ENCODE peak calls at places on chromosomes 4 and X, in five cellular contexts. X, V, H, N and K are unnamed samples.

GRCh38 chr4:7186516-7187296 is 5.6 kb upstream of the SORCS2 start:
- DNase-seq in X (no peak), V (no peak), H (no peak), N (no peak), K (peak)

GRCh38 chr4:54063737-54064316 is 578 bp downstream of the CHIC2 start:
- DNase-seq in X (peak), V (no peak), H (no peak), N (peak), K (peak)

GRCh38 chr4:112938461-112939058 is 110.9 kb upstream of the ANK2 start:
- DNase-seq in X (peak), V (peak), H (no peak), N (peak), K (no peak)

GRCh38 chr4:74754218-74754617 is 40.1 kb downstream of the BTC start:
- DNase-seq in X (no peak), V (no peak), H (no peak), N (no peak), K (no peak)

GRCh38 chr4:75940692-75941253 is at the start of gene NAAA:
- DNase-seq in X (peak), V (peak), H (peak), N (peak), K (peak)

GRCh38 chrX:68571292-68572256 is 72.7 kb downstream of the YIPF6 start:
- DNase-seq in X (no peak), V (peak), H (no peak), N (peak), K (no peak)

GRCh38 chr4:40446785-40447184 is 111.7 kb downstream of the CHRNA9 start:
- DNase-seq in X (no peak), V (peak), H (no peak), N (no peak), K (no peak)

GRCh38 chr4:154807042-154807630 is 26.1 kb downstream of the RBM46 start:
- DNase-seq in X (no peak), V (peak), H (no peak), N (peak), K (no peak)

GRCh38 chrX:76148011-76148665 is 24.7 kb upstream of the PBDC1 start:
- DNase-seq in X (no peak), V (peak), H (no peak), N (peak), K (no peak)

GRCh38 chrX:49230500-49231232 is 2.5 kb downstream of the CACNA1F start:
- DNase-seq in X (peak), V (no peak), H (no peak), N (no peak), K (peak)

GRCh38 chr4:140893939-140894338 is 137.8 kb upstream of the TBC1D9 start:
- DNase-seq in X (no peak), V (peak), H (no peak), N (no peak), K (no peak)

GRCh38 chr4:125315571-125316390 is 1.0 kb downstream of the FAT4 start:
- DNase-seq in X (peak), V (peak), H (no peak), N (peak), K (peak)

GRCh38 chrX:108304210-108304609 is 134.0 kb downstream of the COL4A6 start:
- DNase-seq in X (no peak), V (peak), H (no peak), N (peak), K (no peak)

GRCh38 chr4:87416965-87417364 is 5.4 kb upstream of the NUDT9 start:
- DNase-seq in X (no peak), V (no peak), H (no peak), N (no peak), K (no peak)

GRCh38 chrX:104270916-104271512 is 16.3 kb upstream of the ESX1 start:
- DNase-seq in X (peak), V (peak), H (no peak), N (peak), K (peak)

GRCh38 chr4:184802203-184803015 is 23.4 kb downstream of the ACSL1 start:
- DNase-seq in X (no peak), V (peak), H (no peak), N (peak), K (no peak)

GRCh38 chr4:52721968-52722814 is 29.0 kb downstream of the ERVMER34-1 start:
- DNase-seq in X (peak), V (peak), H (peak), N (peak), K (peak)

GRCh38 chrX:134172588-134173259 is 64.3 kb upstream of the CCDC160 start:
- DNase-seq in X (no peak), V (no peak), H (no peak), N (peak), K (no peak)

GRCh38 chrX:17414839-17415238 is 39.8 kb downstream of the NHS start:
- DNase-seq in X (no peak), V (no peak), H (no peak), N (no peak), K (peak)

GRCh38 chrX:2692221-2693122 is 1.4 kb downstream of the CD99 start:
- DNase-seq in X (no peak), V (peak), H (no peak), N (no peak), K (no peak)

GRCh38 chr4:152942346-152942745 is 6.2 kb downstream of the FHDC1 start:
- DNase-seq in X (no peak), V (no peak), H (no peak), N (no peak), K (no peak)

GRCh38 chr4:152945639-152946038 is 9.5 kb downstream of the FHDC1 start:
- DNase-seq in X (no peak), V (no peak), H (no peak), N (no peak), K (no peak)

GRCh38 chr4:152946460-152946859 is 10.3 kb downstream of the FHDC1 start:
- DNase-seq in X (no peak), V (no peak), H (no peak), N (peak), K (no peak)

GRCh38 chr4:152943673-152944072 is 7.5 kb downstream of the FHDC1 start:
- DNase-seq in X (no peak), V (peak), H (no peak), N (peak), K (no peak)

DNA sequence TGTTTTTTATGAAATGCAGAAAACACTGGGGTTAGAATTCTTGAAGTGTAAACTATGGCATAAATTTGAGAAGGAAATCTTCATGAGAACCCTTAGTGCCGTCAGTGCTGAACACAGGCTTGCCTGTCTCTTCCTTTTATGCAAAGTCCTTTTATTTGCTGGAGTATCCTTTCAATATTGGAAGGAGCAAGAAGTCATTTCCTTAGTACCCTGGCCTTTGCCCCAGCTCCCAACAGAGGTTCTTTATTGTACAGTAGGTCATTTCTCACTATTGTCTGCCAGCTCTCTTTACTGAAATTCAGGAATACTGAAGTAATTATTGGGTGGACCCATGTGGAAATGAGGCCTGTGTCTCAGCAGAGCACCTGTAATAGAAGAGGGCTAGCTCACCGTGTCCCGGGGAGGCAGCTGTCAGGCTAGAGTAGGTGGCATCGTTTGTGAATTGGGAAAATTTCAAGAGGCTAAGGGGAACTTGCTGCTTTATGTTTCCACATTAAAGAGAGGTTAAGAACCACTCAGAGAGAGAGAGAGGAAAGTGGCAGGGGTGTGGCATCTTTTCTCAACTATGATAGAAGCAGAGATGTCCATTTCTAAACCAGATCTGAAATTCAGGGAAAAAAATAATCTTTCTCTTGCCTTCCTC is 8.7 kb downstream of the FHDC1 start:
- DNase-seq in X (no peak), V (no peak), H (no peak), N (no peak), K (no peak)
- H3K18ac ChIP-seq in X (no peak), V (no peak), H (no peak), N (no peak), K (no peak)

GRCh38 chr4:10117424-10118354 is 1.1 kb upstream of the WDR1 start:
- DNase-seq in X (no peak), V (no peak), H (no peak), N (peak), K (no peak)
- H3K18ac ChIP-seq in X (no peak), V (peak), H (peak), N (peak), K (peak)

DNA sequence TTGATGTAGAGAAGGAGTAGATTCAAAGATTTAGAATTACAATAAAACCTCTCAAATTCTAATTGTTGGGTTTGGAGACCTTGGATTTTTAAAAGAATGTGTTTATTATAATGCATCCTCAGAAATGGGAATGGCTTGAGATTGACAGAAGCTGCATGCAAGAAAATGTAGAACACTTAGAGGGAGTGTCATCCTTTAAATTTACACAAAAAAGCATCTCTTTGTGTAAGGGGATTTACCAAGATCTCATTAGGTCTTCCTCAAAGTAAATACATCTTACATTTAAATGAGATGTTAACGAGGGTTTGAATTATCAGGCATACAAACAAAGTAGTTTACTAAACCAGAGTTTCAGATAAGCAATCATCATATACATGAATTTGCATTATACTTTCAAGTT is 615.0 kb downstream of the FAM133A start:
- DNase-seq in X (no peak), V (no peak), H (no peak), N (no peak), K (no peak)
- H3K18ac ChIP-seq in X (no peak), V (no peak), H (no peak), N (no peak), K (no peak)

GRCh38 chrX:149682956-149683947 is 28.6 kb upstream of the MAGEA11 start:
- DNase-seq in X (no peak), V (no peak), H (no peak), N (no peak), K (no peak)
- H3K18ac ChIP-seq in X (no peak), V (no peak), H (no peak), N (no peak), K (no peak)

GRCh38 chr4:147736458-147736857 is 4.6 kb downstream of the ARHGAP10 start:
- DNase-seq in X (no peak), V (peak), H (no peak), N (peak), K (no peak)

GRCh38 chr4:147735413-147736301 is 3.8 kb downstream of the ARHGAP10 start:
- DNase-seq in X (no peak), V (no peak), H (no peak), N (peak), K (no peak)

GRCh38 chr4:147739239-147739823 is 7.4 kb downstream of the ARHGAP10 start:
- DNase-seq in X (no peak), V (no peak), H (no peak), N (peak), K (no peak)

GRCh38 chr4:147740176-147740575 is 8.3 kb downstream of the ARHGAP10 start:
- DNase-seq in X (no peak), V (no peak), H (no peak), N (no peak), K (no peak)

DNA sequence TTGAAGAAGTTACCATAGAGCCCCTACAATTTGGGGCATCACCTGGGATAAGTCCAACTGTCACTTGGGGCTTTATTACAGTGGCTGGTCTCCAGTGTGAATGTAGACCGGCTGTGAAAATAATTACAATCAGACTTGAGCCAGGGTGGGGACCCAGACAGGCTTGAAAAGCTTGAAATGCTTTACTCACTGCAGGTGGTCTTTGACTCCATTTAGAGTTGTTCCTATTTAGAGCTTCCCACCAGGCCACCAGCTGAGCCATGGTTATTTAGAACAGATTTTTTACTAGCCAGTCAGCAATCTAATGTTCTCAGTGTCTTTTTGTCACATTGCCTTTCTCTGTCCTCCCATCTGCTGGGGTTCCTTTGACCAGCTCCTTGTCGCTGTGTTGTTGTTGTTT is 5.7 kb downstream of the ARHGAP10 start:
- DNase-seq in X (no peak), V (no peak), H (no peak), N (no peak), K (peak)
- H3K18ac ChIP-seq in X (no peak), V (peak), H (no peak), N (no peak), K (no peak)

DNA sequence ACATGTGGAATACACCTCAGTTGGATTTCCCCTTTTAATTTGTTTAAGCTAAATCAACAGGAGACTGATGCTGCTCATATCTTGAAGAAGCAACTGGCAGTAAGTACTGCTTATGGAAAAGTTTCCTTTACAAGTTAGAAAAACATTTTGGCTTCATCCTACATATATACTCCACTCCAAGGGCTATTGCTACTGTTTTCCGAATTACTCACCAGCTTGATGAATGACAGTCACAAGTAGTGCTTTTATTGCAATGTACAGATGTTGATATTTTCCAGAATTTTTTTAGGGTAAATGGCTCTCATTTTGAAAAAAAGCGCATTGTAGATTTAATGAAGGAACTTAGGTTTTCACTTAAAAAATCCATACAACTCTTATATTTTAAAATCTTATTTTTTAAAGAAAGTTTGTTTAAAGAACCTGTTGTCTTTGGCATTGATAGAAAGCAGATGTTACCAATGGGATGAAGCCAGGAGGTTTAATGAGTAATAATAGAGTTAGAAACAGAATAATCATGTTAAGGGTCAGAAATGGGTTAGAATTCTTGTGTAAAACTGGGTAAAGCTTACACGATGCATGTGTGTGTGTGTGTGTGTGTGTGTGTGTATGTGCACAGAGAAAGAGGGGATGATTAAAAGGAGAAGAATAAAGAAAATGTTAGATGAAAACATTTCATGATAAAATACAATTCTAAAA is 272.9 kb downstream of the CFAP299 start:
- DNase-seq in X (no peak), V (peak), H (no peak), N (no peak), K (no peak)
- H3K18ac ChIP-seq in X (no peak), V (no peak), H (no peak), N (no peak), K (no peak)

DNA sequence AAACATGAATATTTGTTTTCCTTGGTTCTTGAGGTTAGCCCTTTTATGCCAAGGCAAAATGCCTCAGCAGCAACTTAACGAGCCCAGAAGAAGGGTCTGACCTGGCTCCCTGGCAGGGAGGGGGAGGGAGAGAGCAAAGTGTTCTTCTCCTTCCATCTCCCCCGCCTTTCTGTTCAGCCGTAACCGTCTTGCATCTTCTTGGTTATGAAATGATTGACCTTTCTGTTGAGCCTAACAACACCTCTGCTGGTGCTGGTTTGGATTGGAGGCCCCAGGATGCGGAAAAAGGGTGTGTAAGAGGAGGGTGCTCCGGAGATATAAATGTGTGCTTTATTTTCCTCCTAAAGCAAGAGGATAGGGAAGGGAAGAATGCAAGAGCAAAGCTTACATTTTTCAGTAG is 44.7 kb downstream of the PTTG2 start:
- DNase-seq in X (no peak), V (no peak), H (no peak), N (no peak), K (no peak)
- H3K18ac ChIP-seq in X (no peak), V (no peak), H (peak), N (no peak), K (no peak)

GRCh38 chr4:145528601-145529000 is 46.9 kb downstream of the SMAD1 start:
- DNase-seq in X (no peak), V (no peak), H (no peak), N (no peak), K (no peak)

GRCh38 chr4:145527773-145528172 is 46.1 kb downstream of the SMAD1 start:
- DNase-seq in X (no peak), V (no peak), H (no peak), N (no peak), K (no peak)

GRCh38 chr4:145524535-145524934 is 42.9 kb downstream of the SMAD1 start:
- DNase-seq in X (no peak), V (no peak), H (no peak), N (no peak), K (no peak)

GRCh38 chr4:145523117-145523516 is 41.5 kb downstream of the SMAD1 start:
- DNase-seq in X (no peak), V (peak), H (no peak), N (no peak), K (no peak)

DNA sequence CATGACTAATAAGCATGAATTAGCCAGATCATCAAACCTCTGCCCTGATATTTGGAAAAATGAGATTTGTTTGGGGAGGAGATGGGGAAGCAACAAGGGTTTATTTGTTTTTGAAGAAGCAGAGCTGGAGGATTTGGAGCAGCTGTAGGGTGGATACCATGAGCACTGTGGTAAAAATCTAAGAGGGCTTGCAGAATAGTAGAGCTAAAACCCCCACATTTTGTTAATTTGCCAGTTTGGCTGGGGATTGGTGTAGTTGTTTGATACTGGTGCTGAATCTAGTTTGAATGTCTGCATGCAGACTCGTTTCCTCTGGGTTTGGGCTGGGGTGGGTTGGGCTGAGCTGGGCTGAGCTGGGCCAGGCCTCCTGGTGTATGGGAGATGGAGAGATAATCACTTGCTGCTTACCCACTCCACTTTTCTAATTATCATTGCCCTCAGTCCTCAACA is 43.7 kb downstream of the SMAD1 start:
- DNase-seq in X (no peak), V (peak), H (no peak), N (no peak), K (no peak)
- H3K18ac ChIP-seq in X (no peak), V (peak), H (no peak), N (peak), K (no peak)

GRCh38 chrX:120794525-120794975 is 81.1 kb downstream of the CT47B1 start:
- DNase-seq in X (no peak), V (no peak), H (no peak), N (no peak), K (no peak)

GRCh38 chrX:120797201-120797938 is 78.3 kb downstream of the CT47B1 start:
- DNase-seq in X (no peak), V (no peak), H (no peak), N (no peak), K (no peak)

GRCh38 chrX:120791013-120791643 is 84.5 kb downstream of the CT47B1 start:
- DNase-seq in X (no peak), V (peak), H (no peak), N (peak), K (no peak)

GRCh38 chrX:120793098-120793497 is 82.6 kb downstream of the CT47B1 start:
- DNase-seq in X (no peak), V (no peak), H (no peak), N (no peak), K (no peak)

GRCh38 chrX:120795301-120795700 is 80.4 kb downstream of the CT47B1 start:
- DNase-seq in X (no peak), V (no peak), H (no peak), N (no peak), K (no peak)
- H3K18ac ChIP-seq in X (no peak), V (no peak), H (no peak), N (no peak), K (no peak)

GRCh38 chrX:19554786-19555185 is 39.5 kb upstream of the MAP3K15 start:
- DNase-seq in X (no peak), V (peak), H (no peak), N (peak), K (no peak)

GRCh38 chrX:19552793-19553192 is 37.5 kb upstream of the MAP3K15 start:
- DNase-seq in X (no peak), V (no peak), H (no peak), N (no peak), K (no peak)

GRCh38 chrX:19555683-19556082 is 40.4 kb upstream of the MAP3K15 start:
- DNase-seq in X (no peak), V (no peak), H (no peak), N (no peak), K (no peak)

GRCh38 chrX:19556202-19556601 is 40.9 kb upstream of the MAP3K15 start:
- DNase-seq in X (no peak), V (no peak), H (no peak), N (no peak), K (no peak)

GRCh38 chrX:19555236-19555635 is 39.9 kb upstream of the MAP3K15 start:
- DNase-seq in X (no peak), V (no peak), H (no peak), N (no peak), K (no peak)
- H3K18ac ChIP-seq in X (no peak), V (no peak), H (no peak), N (no peak), K (no peak)